ENCODE peak calls at places on chromosomes 16 and 17, in eight cellular contexts. C is pancreas; M is heart right ventricle; Q is CD8-positive, alpha-beta T cell; L is cardiac muscle cell; I is GM23338; X is heart left ventricle; R is stomach. D is an unnamed sample.

GRCh38 chr16:50228364-50228868 is 37.9 kb upstream of the ADCY7 start:
- DNase-seq in L (no peak), C (no peak), R (no peak), X (no peak), Q (no peak), I (no peak), M (no peak), D (no peak)

GRCh38 chr17:39036009-39036408 is 68.8 kb upstream of the FBXO47 start:
- DNase-seq in I (no peak), X (no peak), C (no peak), R (no peak), Q (no peak), M (no peak), L (no peak), D (no peak)

GRCh38 chr16:1077877-1078578 is 5.5 kb downstream of the SSTR5 start:
- DNase-seq in L (no peak), X (no peak), I (no peak), M (no peak), Q (no peak), C (no peak), R (no peak), D (no peak)

GRCh38 chr16:22670551-22670970 is 143.4 kb upstream of the HS3ST2 start:
- DNase-seq in I (peak; percentile 95), R (no peak), M (no peak), L (no peak), Q (no peak), X (no peak), C (no peak), D (no peak)

GRCh38 chr17:61758430-61758829 is 104.9 kb downstream of the BRIP1 start:
- DNase-seq in X (no peak), R (no peak), I (peak; percentile 31), L (no peak), C (no peak), Q (no peak), M (no peak), D (no peak)

GRCh38 chr16:80683646-80684045 is 120.8 kb downstream of the CDYL2 start:
- DNase-seq in X (no peak), M (no peak), Q (no peak), I (no peak), C (no peak), R (no peak), L (no peak), D (no peak)

GRCh38 chr16:89455178-89455577 is 35.2 kb downstream of the ANKRD11 start:
- DNase-seq in Q (no peak), C (no peak), I (no peak), X (no peak), R (no peak), L (no peak), M (no peak), D (no peak)

GRCh38 chr17:19336938-19337711 is 25.4 kb downstream of the B9D1 start:
- DNase-seq in M (no peak), Q (no peak), L (no peak), C (no peak), R (peak; percentile 61), I (peak; percentile 54), X (no peak), D (no peak)

GRCh38 chr17:9424071-9424640 is 151.5 kb downstream of the STX8 start:
- DNase-seq in M (no peak), X (no peak), L (no peak), Q (no peak), I (peak; percentile 84), C (no peak), R (no peak), D (no peak)

GRCh38 chr17:43732961-43733360 is 25.6 kb downstream of the SOST start:
- DNase-seq in L (peak; percentile 64), R (no peak), C (no peak), Q (no peak), I (peak; percentile 73), M (no peak), X (no peak), D (no peak)

GRCh38 chr17:8649157-8650118 is 18.9 kb upstream of the MYH10 start:
- DNase-seq in Q (no peak), R (no peak), C (no peak), M (no peak), I (no peak), X (peak; percentile 62), L (peak; percentile 98), D (no peak)

GRCh38 chr17:3827124-3827773 is 18.8 kb downstream of the NCBP3 start:
- DNase-seq in X (no peak), I (peak; percentile 90), Q (peak; percentile 63), R (peak; percentile 65), M (no peak), C (peak; percentile 26), L (peak; percentile 80), D (peak; percentile 72)

GRCh38 chr17:82031303-82031884 is at the start of gene RAC3:
- DNase-seq in L (peak; percentile 41), Q (no peak), I (peak; percentile 68), X (no peak), M (no peak), C (no peak), R (no peak), D (no peak)

GRCh38 chr17:14784997-14785696 is 480.0 kb downstream of the PMP22 start:
- DNase-seq in M (no peak), X (no peak), C (no peak), L (no peak), Q (peak; percentile 17), I (peak; percentile 13), R (no peak), D (no peak)

GRCh38 chr17:81135503-81136283 is 29.6 kb upstream of the PVALEF start:
- DNase-seq in C (peak; percentile 38), M (no peak), I (no peak), R (no peak), Q (no peak), L (no peak), X (no peak), D (no peak)

GRCh38 chr16:11307639-11308492 is 26.7 kb upstream of the PRM1 start:
- DNase-seq in Q (no peak), C (no peak), M (no peak), X (no peak), I (no peak), L (no peak), R (no peak), D (no peak)
- H3K27ac ChIP-seq in Q (no peak overlapping the region), C (no peak overlapping the region), M (no peak overlapping the region), X (no peak overlapping the region), I (no peak overlapping the region), L (no peak overlapping the region), R (no peak overlapping the region), D (peak overlapping the region; percentile 94)

GRCh38 chr17:2456475-2456874 is 55.2 kb downstream of the METTL16 start:
- DNase-seq in L (no peak), R (no peak), M (no peak), C (no peak), X (no peak), I (no peak), Q (no peak), D (no peak)

GRCh38 chr17:2462481-2462880 is 49.2 kb downstream of the METTL16 start:
- DNase-seq in M (no peak), L (no peak), R (no peak), Q (no peak), C (no peak), X (no peak), I (no peak), D (no peak)

GRCh38 chr17:2455956-2456355 is 55.1 kb upstream of the MNT start:
- DNase-seq in M (no peak), R (no peak), Q (no peak), C (no peak), X (no peak), L (no peak), I (no peak), D (no peak)

GRCh38 chr17:2457913-2458312 is 53.8 kb downstream of the METTL16 start:
- DNase-seq in R (no peak), I (no peak), M (no peak), X (no peak), Q (no peak), C (no peak), L (no peak), D (no peak)

DNA sequence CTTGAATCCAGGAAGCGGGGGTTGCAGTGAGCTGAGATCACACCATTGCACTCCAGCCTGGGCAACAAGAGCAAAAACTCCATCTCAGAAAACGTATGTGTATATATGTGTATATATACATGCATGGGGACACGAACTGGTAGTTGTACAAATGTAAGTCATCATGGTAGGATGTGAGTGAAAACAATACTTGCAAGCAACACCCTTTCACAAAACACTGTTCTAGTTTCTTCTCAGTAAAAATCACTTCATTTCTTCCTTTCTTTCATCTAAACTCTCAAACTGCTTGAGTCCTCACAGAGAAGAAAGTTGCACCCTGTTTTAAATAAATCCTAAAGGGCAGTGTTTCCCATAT is 51.8 kb downstream of the METTL16 start:
- DNase-seq in R (no peak), M (no peak), L (no peak), X (no peak), C (no peak), I (no peak), Q (no peak), D (no peak)
- H3K4me1 ChIP-seq in R (no peaks in the 10 kb centered on the region), M (no peaks in the 10 kb centered on the region), L (no peaks in the 10 kb centered on the region), X (no peaks in the 10 kb centered on the region), C (no peaks in the 10 kb centered on the region), I (no peaks in the 10 kb centered on the region), Q (no peaks in the 10 kb centered on the region), D (no peaks in the 10 kb centered on the region)

DNA sequence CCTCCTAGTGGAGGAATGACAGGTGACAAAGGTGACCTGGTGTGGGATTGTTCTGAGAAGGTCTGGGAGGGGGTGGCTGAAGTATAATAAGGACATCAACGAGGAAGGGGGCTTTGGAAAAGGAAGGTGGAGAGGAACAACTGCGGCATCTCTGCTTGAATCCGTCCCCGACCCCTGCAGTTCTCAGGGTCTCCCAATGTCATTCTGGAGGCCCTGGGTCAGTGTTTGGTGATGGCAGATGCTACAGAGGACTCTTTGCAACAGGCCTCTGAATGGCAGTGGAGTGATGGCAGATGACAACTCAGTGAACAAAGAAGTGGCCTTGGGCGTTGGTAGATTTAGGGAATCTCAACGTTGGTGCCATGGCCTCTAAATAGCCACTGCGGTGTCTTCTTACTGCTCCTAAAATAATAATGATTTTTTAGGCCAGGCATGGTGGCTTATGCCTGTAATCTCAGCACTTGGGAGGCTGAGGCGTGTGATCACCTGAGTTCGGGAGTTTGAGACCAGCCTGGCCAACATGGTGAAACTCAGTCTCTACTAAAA is 1.3 kb downstream of the ENGASE start:
- DNase-seq in L (no peak), R (no peak), M (no peak), Q (no peak), C (no peak), X (no peak), I (no peak), D (no peak)
- H3K4me3 ChIP-seq in L (peak overlapping the region; percentile 96), R (peak overlapping the region; percentile 94), M (peak overlapping the region; percentile 79), Q (peak overlapping the region; percentile 52), C (no peak overlapping the region), X (peak overlapping the region; percentile 90), I (peak overlapping the region; percentile 74), D (no peak overlapping the region)

GRCh38 chr16:15440852-15441251 is 6.5 kb downstream of the BMERB1 start:
- DNase-seq in X (no peak), L (peak; percentile 27), Q (no peak), R (no peak), C (no peak), M (no peak), I (no peak), D (no peak)

GRCh38 chr16:15439102-15439501 is 4.7 kb downstream of the BMERB1 start:
- DNase-seq in M (no peak), R (no peak), L (no peak), Q (no peak), I (no peak), C (no peak), X (no peak), D (no peak)

GRCh38 chr16:15434425-15435215 is at the start of gene BMERB1:
- DNase-seq in C (peak; percentile 62), M (peak; percentile 79), L (peak; percentile 82), X (peak; percentile 82), R (peak; percentile 59), Q (peak; percentile 43), I (peak; percentile 91), D (peak; percentile 35)

GRCh38 chr16:15434079-15434424 is 336 bp upstream of the BMERB1 start:
- DNase-seq in I (no peak), R (no peak), C (no peak), X (no peak), L (no peak), Q (no peak), M (no peak), D (no peak)

GRCh38 chr16:15435216-15435864 is 952 bp downstream of the BMERB1 start:
- DNase-seq in R (no peak), M (no peak), L (no peak), I (peak; percentile 41), Q (no peak), X (no peak), C (no peak), D (no peak)
- H3K27ac ChIP-seq in R (peak overlapping the region; percentile 81), M (peak overlapping the region; percentile 81), L (no peak overlapping the region), I (no peak overlapping the region), Q (no peak overlapping the region), X (no peak overlapping the region), C (no peak overlapping the region), D (peak overlapping the region; percentile 13)